ENCODE peak calls at places on chromosomes 7 and 10, in seven cellular contexts. One of them, this sample, is unnamed.

GRCh38 chr10:28914721-28915120 is 237.4 kb downstream of the BAMBI start:
- DNase-seq in H1: no peak
- DNase-seq in SK-N-SH: no peak
- DNase-seq in HCT116: no peak
- DNase-seq in GM12878: no peak
- DNase-seq in K562: no peak
- DNase-seq in HepG2: no peak
- DNase-seq in this sample: no peak

GRCh38 chr10:132444877-132445351 is 47.9 kb downstream of the PWWP2B start:
- DNase-seq in HepG2: no peak
- DNase-seq in GM12878: no peak
- DNase-seq in H1: no peak
- DNase-seq in HCT116: no peak
- DNase-seq in K562: no peak
- DNase-seq in SK-N-SH: no peak
- DNase-seq in this sample: no peak

GRCh38 chr7:28405662-28406061 is 6.7 kb upstream of the CREB5 start:
- DNase-seq in K562: no peak
- DNase-seq in HCT116: no peak
- DNase-seq in H1: no peak
- DNase-seq in GM12878: no peak
- DNase-seq in HepG2: no peak
- DNase-seq in SK-N-SH: no peak
- DNase-seq in this sample: no peak

GRCh38 chr7:27560706-27561235 is 101.9 kb downstream of the HIBADH start:
- DNase-seq in GM12878: no peak
- DNase-seq in SK-N-SH: no peak
- DNase-seq in HCT116: no peak
- DNase-seq in H1: no peak
- DNase-seq in K562: no peak
- DNase-seq in HepG2: no peak
- DNase-seq in this sample: no peak

GRCh38 chr10:130495116-130495862 is 359.1 kb downstream of the GLRX3 start:
- DNase-seq in HCT116: no peak
- DNase-seq in GM12878: no peak
- DNase-seq in SK-N-SH: no peak
- DNase-seq in H1: no peak
- DNase-seq in HepG2: no peak
- DNase-seq in K562: no peak
- DNase-seq in this sample: no peak

GRCh38 chr10:51879238-51879637 is 179.8 kb upstream of the CSTF2T start:
- DNase-seq in H1: no peak
- DNase-seq in HepG2: no peak
- DNase-seq in SK-N-SH: no peak
- DNase-seq in HCT116: no peak
- DNase-seq in GM12878: peak; percentile 52
- DNase-seq in K562: no peak
- DNase-seq in this sample: no peak

GRCh38 chr7:3179456-3179855 is 121.6 kb upstream of the SDK1 start:
- DNase-seq in H1: no peak
- DNase-seq in HepG2: peak; percentile 37
- DNase-seq in SK-N-SH: no peak
- DNase-seq in GM12878: no peak
- DNase-seq in HCT116: no peak
- DNase-seq in K562: no peak
- DNase-seq in this sample: no peak

GRCh38 chr10:34489973-34490372 is 325.1 kb downstream of the PARD3 start:
- DNase-seq in SK-N-SH: no peak
- DNase-seq in K562: no peak
- DNase-seq in HepG2: no peak
- DNase-seq in GM12878: no peak
- DNase-seq in H1: no peak
- DNase-seq in HCT116: peak; percentile 29
- DNase-seq in this sample: no peak

GRCh38 chr7:51428226-51428887 is 111.7 kb upstream of the COBL start:
- DNase-seq in HCT116: peak; percentile 19
- DNase-seq in K562: peak; percentile 18
- DNase-seq in H1: peak; percentile 56
- DNase-seq in SK-N-SH: no peak
- DNase-seq in GM12878: no peak
- DNase-seq in HepG2: no peak
- DNase-seq in this sample: no peak

GRCh38 chr10:71587941-71588573 is 131.5 kb downstream of the C10orf105 start:
- DNase-seq in SK-N-SH: no peak
- DNase-seq in K562: no peak
- DNase-seq in HepG2: no peak
- DNase-seq in HCT116: no peak
- DNase-seq in GM12878: no peak
- DNase-seq in H1: no peak
- DNase-seq in this sample: no peak
- TF ChIP-seq YY1 in SK-N-SH: no peak
- TF ChIP-seq YY1 in K562: no peak
- TF ChIP-seq YY1 in HepG2: no peak
- TF ChIP-seq YY1 in HCT116: no peak
- TF ChIP-seq YY1 in GM12878: no peak
- TF ChIP-seq YY1 in H1: no peak
- TF ChIP-seq YY1 in this sample: no peak

DNA sequence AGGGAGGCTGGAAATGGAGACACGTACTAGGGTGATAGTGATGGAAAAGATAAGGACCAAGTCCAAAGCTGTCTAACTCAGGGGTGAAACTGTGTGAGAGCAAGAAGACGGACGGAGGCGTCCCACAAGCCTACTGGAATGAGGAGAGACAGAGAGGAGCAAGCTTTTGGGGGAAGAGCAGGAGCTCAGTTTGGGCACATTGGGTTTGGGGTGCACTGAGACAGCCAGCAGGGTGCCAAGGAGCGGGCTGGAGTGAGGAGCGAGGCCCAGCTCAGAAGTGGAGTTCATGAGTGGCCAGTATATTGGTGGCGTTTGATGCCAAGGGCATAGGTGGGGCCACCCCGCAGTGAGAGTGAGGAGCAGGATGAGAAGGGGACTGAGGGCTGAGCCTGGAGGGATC is 22.6 kb downstream of the GHRHR start:
- DNase-seq in HCT116: no peak
- DNase-seq in HepG2: no peak
- DNase-seq in SK-N-SH: no peak
- DNase-seq in K562: no peak
- DNase-seq in GM12878: no peak
- DNase-seq in H1: no peak
- DNase-seq in this sample: no peak
- TF ChIP-seq YY1 in HCT116: no peak
- TF ChIP-seq YY1 in HepG2: no peak
- TF ChIP-seq YY1 in SK-N-SH: no peak
- TF ChIP-seq YY1 in K562: no peak
- TF ChIP-seq YY1 in GM12878: no peak
- TF ChIP-seq YY1 in H1: no peak
- TF ChIP-seq YY1 in this sample: no peak

DNA sequence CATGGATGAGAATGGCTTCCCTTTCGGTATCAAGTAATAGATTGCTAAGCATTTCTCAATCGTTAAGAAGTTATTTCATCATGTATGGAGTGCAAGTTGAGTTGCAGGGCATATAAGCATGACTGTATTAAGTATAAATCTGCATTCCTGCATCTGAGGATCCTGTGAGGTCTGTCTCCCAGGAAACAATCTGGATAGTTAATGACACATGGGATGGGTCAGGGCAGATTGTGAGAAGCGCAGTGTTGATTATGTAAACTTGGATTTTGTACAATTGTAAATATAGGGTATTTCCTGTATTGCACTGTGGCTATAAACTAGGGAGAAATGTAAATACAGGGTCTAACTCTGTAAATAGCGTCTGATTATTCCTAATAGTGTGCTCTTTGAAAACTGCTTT is 102.6 kb downstream of the PLXDC2 start:
- DNase-seq in SK-N-SH: no peak
- DNase-seq in HepG2: peak; percentile 13
- DNase-seq in GM12878: no peak
- DNase-seq in H1: no peak
- DNase-seq in HCT116: no peak
- DNase-seq in K562: no peak
- DNase-seq in this sample: no peak
- TF ChIP-seq YY1 in SK-N-SH: no peak
- TF ChIP-seq YY1 in HepG2: no peak
- TF ChIP-seq YY1 in GM12878: no peak
- TF ChIP-seq YY1 in H1: no peak
- TF ChIP-seq YY1 in HCT116: no peak
- TF ChIP-seq YY1 in K562: no peak
- TF ChIP-seq YY1 in this sample: no peak

GRCh38 chr7:105014725-105015630 is 973 bp downstream of the KMT2E start:
- DNase-seq in GM12878: no peak
- DNase-seq in H1: peak; percentile 55
- DNase-seq in SK-N-SH: peak; percentile 57
- DNase-seq in HCT116: no peak
- DNase-seq in K562: peak; percentile 79
- DNase-seq in HepG2: peak; percentile 20
- DNase-seq in this sample: no peak

GRCh38 chr7:105016083-105017075 is 2.4 kb downstream of the KMT2E start:
- DNase-seq in SK-N-SH: no peak
- DNase-seq in HepG2: no peak
- DNase-seq in HCT116: no peak
- DNase-seq in GM12878: no peak
- DNase-seq in H1: no peak
- DNase-seq in K562: no peak
- DNase-seq in this sample: no peak

GRCh38 chr7:105013818-105014724 is at the start of gene KMT2E:
- DNase-seq in SK-N-SH: peak; percentile 92
- DNase-seq in HCT116: peak; percentile 57
- DNase-seq in K562: peak; percentile 91
- DNase-seq in GM12878: peak; percentile 59
- DNase-seq in HepG2: peak; percentile 69
- DNase-seq in H1: peak; percentile 93
- DNase-seq in this sample: peak; percentile 69

GRCh38 chr7:105017263-105018051 is 3.5 kb downstream of the KMT2E start:
- DNase-seq in SK-N-SH: no peak
- DNase-seq in HCT116: no peak
- DNase-seq in H1: no peak
- DNase-seq in GM12878: no peak
- DNase-seq in K562: peak; percentile 25
- DNase-seq in HepG2: no peak
- DNase-seq in this sample: no peak

GRCh38 chr7:105015631-105015965 is 1.6 kb downstream of the KMT2E start:
- DNase-seq in GM12878: no peak
- DNase-seq in SK-N-SH: peak; percentile 66
- DNase-seq in HepG2: no peak
- DNase-seq in HCT116: no peak
- DNase-seq in H1: no peak
- DNase-seq in K562: peak; percentile 72
- DNase-seq in this sample: no peak
- TF ChIP-seq YY1 in GM12878: peak; percentile 92
- TF ChIP-seq YY1 in SK-N-SH: peak; percentile 89
- TF ChIP-seq YY1 in HepG2: peak; percentile 86
- TF ChIP-seq YY1 in HCT116: peak; percentile 53
- TF ChIP-seq YY1 in H1: peak; percentile 94
- TF ChIP-seq YY1 in K562: peak; percentile 81
- TF ChIP-seq YY1 in this sample: no peak

GRCh38 chr10:126251778-126252407 is 136.4 kb downstream of the ADAM12 start:
- DNase-seq in SK-N-SH: no peak
- DNase-seq in HCT116: no peak
- DNase-seq in K562: no peak
- DNase-seq in HepG2: no peak
- DNase-seq in H1: no peak
- DNase-seq in GM12878: no peak
- DNase-seq in this sample: no peak

GRCh38 chr10:126247454-126247975 is 140.8 kb downstream of the ADAM12 start:
- DNase-seq in K562: no peak
- DNase-seq in SK-N-SH: no peak
- DNase-seq in GM12878: no peak
- DNase-seq in HepG2: no peak
- DNase-seq in H1: no peak
- DNase-seq in HCT116: no peak
- DNase-seq in this sample: no peak

GRCh38 chr10:126252884-126253612 is 135.2 kb downstream of the ADAM12 start:
- DNase-seq in GM12878: no peak
- DNase-seq in HepG2: no peak
- DNase-seq in HCT116: no peak
- DNase-seq in H1: no peak
- DNase-seq in K562: no peak
- DNase-seq in SK-N-SH: no peak
- DNase-seq in this sample: no peak

GRCh38 chr10:126250527-126251310 is 137.6 kb downstream of the ADAM12 start:
- DNase-seq in SK-N-SH: no peak
- DNase-seq in HepG2: no peak
- DNase-seq in HCT116: no peak
- DNase-seq in K562: no peak
- DNase-seq in GM12878: no peak
- DNase-seq in H1: no peak
- DNase-seq in this sample: no peak

GRCh38 chr10:126250045-126250444 is 138.2 kb downstream of the ADAM12 start:
- DNase-seq in HepG2: no peak
- DNase-seq in GM12878: no peak
- DNase-seq in K562: no peak
- DNase-seq in SK-N-SH: no peak
- DNase-seq in HCT116: no peak
- DNase-seq in H1: no peak
- DNase-seq in this sample: no peak
- TF ChIP-seq YY1 in HepG2: no peak
- TF ChIP-seq YY1 in GM12878: no peak
- TF ChIP-seq YY1 in K562: no peak
- TF ChIP-seq YY1 in SK-N-SH: no peak
- TF ChIP-seq YY1 in HCT116: no peak
- TF ChIP-seq YY1 in H1: no peak
- TF ChIP-seq YY1 in this sample: no peak

GRCh38 chr7:73725703-73726466 is 6.4 kb upstream of the STX1A start:
- DNase-seq in HepG2: peak; percentile 66
- DNase-seq in HCT116: peak; percentile 73
- DNase-seq in SK-N-SH: peak; percentile 92
- DNase-seq in GM12878: no peak
- DNase-seq in H1: peak; percentile 100
- DNase-seq in K562: peak; percentile 80
- DNase-seq in this sample: peak; percentile 75
- TF ChIP-seq YY1 in HepG2: no peak
- TF ChIP-seq YY1 in HCT116: peak; percentile 22
- TF ChIP-seq YY1 in SK-N-SH: no peak
- TF ChIP-seq YY1 in GM12878: peak; percentile 47
- TF ChIP-seq YY1 in H1: no peak
- TF ChIP-seq YY1 in K562: peak; percentile 24
- TF ChIP-seq YY1 in this sample: no peak

GRCh38 chr7:91034459-91035368 is 229.5 kb upstream of the FZD1 start:
- DNase-seq in H1: peak; percentile 74
- DNase-seq in HepG2: peak; percentile 8
- DNase-seq in SK-N-SH: peak; percentile 76
- DNase-seq in HCT116: peak; percentile 28
- DNase-seq in GM12878: no peak
- DNase-seq in K562: peak; percentile 32
- DNase-seq in this sample: peak; percentile 50
- TF ChIP-seq YY1 in H1: no peak
- TF ChIP-seq YY1 in HepG2: no peak
- TF ChIP-seq YY1 in SK-N-SH: no peak
- TF ChIP-seq YY1 in HCT116: no peak
- TF ChIP-seq YY1 in GM12878: peak; percentile 64
- TF ChIP-seq YY1 in K562: no peak
- TF ChIP-seq YY1 in this sample: no peak

GRCh38 chr10:111087968-111088505 is 11.2 kb downstream of the ADRA2A start:
- DNase-seq in HepG2: no peak
- DNase-seq in H1: no peak
- DNase-seq in GM12878: no peak
- DNase-seq in SK-N-SH: no peak
- DNase-seq in HCT116: no peak
- DNase-seq in K562: no peak
- DNase-seq in this sample: no peak
- TF ChIP-seq YY1 in HepG2: no peak
- TF ChIP-seq YY1 in H1: no peak
- TF ChIP-seq YY1 in GM12878: no peak
- TF ChIP-seq YY1 in SK-N-SH: no peak
- TF ChIP-seq YY1 in HCT116: no peak
- TF ChIP-seq YY1 in K562: no peak
- TF ChIP-seq YY1 in this sample: no peak